ENCODE peak calls at places on chromosomes 7 and 10, in ten cellular contexts. G, D, L, O, U, Y, P, A, C and S are unnamed samples.

GRCh38 chr7:131943616-131944015 is 387.2 kb upstream of the PODXL start:
- DNase-seq in G (no peak), D (no peak), L (no peak), O (no peak), U (no peak), Y (no peak), P (no peak), A (no peak), C (no peak), S (no peak)

GRCh38 chr10:5406918-5407317 is 2.3 kb upstream of the TUBAL3 start:
- DNase-seq in G (no peak), D (no peak), L (no peak), O (no peak), U (no peak), Y (no peak), P (no peak), A (no peak), C (no peak), S (no peak)

GRCh38 chr10:90111671-90112070 is 410.3 kb downstream of the KIF20B start:
- DNase-seq in G (peak; percentile 28), D (no peak), L (no peak), O (no peak), U (no peak), Y (no peak), P (no peak), A (no peak), C (no peak), S (no peak)

GRCh38 chr7:72032934-72033333 is 379.2 kb downstream of the CALN1 start:
- DNase-seq in G (no peak), D (no peak), L (no peak), O (no peak), U (no peak), Y (no peak), P (no peak), A (no peak), C (no peak), S (no peak)

GRCh38 chr10:108204528-108205313 is 1040.2 kb upstream of the SORCS1 start:
- DNase-seq in G (peak; percentile 30), D (peak; percentile 67), L (no peak), O (no peak), U (no peak), Y (no peak), P (no peak), A (peak; percentile 78), C (no peak), S (no peak)

GRCh38 chr10:75448166-75448565 is 16.7 kb downstream of the LRMDA start:
- DNase-seq in G (no peak), D (no peak), L (no peak), O (no peak), U (no peak), Y (no peak), P (no peak), A (no peak), C (no peak), S (no peak)

GRCh38 chr10:43255644-43256431 is 11.0 kb downstream of the RASGEF1A start:
- DNase-seq in G (peak; percentile 15), D (peak; percentile 41), L (no peak), O (no peak), U (no peak), Y (no peak), P (no peak), A (peak; percentile 56), C (peak; percentile 62), S (no peak)

GRCh38 chr10:63467833-63468232 is 2.1 kb upstream of the JMJD1C start:
- DNase-seq in G (peak; percentile 29), D (no peak), L (peak; percentile 18), O (no peak), U (no peak), Y (no peak), P (no peak), A (peak; percentile 56), C (no peak), S (no peak)

GRCh38 chr7:151013356-151013727 is 11.0 kb downstream of the ATG9B start:
- DNase-seq in G (no peak), D (no peak), L (no peak), O (no peak), U (no peak), Y (no peak), P (no peak), A (no peak), C (peak; percentile 78), S (no peak)

GRCh38 chr10:132410779-132411532 is 14.0 kb downstream of the PWWP2B start:
- DNase-seq in G (no peak), D (no peak), L (no peak), O (no peak), U (no peak), Y (no peak), P (no peak), A (no peak), C (no peak), S (no peak)

GRCh38 chr10:132410056-132410778 is 13.2 kb downstream of the PWWP2B start:
- DNase-seq in G (no peak), D (no peak), L (no peak), O (no peak), U (no peak), Y (no peak), P (no peak), A (no peak), C (peak; percentile 78), S (no peak)

GRCh38 chr10:132413226-132414205 is 16.5 kb downstream of the PWWP2B start:
- DNase-seq in G (no peak), D (no peak), L (no peak), O (no peak), U (no peak), Y (no peak), P (no peak), A (no peak), C (peak; percentile 71), S (no peak)

GRCh38 chr10:132412316-132413192 is 15.6 kb downstream of the PWWP2B start:
- DNase-seq in G (no peak), D (no peak), L (no peak), O (no peak), U (no peak), Y (no peak), P (peak; percentile 90), A (no peak), C (peak; percentile 78), S (no peak)

DNA sequence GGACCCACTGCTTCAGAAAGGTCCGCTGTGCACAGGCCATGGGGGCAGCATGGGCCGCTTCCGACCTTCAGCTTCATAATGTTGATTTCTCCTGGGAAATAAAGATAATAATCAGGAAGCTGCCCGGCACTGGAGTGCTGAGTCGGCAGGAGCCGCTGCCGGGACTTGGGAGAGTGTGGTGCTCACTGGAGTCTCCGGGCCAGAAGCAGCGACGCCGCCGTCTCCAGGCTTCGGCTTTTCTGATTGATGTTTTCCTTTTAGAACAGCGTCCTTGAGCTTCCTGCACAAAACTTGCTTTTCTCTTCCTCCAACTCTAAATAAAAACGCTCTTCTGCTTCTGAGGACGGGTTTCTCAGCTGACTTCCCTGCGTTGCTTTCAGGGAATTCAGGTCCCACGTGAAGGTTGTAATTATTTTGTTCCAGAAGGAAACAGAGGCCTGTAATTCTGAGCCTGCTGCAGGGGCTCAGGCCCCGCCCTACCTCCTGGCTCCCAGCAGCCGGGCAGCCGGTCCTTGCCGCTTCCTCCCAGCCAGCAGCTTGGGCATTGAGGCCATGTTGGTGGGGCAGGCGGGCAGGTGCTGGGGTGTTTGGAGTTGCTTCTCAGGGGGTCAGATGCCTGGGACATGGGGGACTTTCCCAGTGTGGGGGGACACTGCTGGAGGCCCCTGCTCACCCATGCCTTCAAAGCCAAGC is 14.7 kb downstream of the PWWP2B start:
- DNase-seq in G (peak; percentile 35), D (peak; percentile 86), L (peak; percentile 35), O (no peak), U (no peak), Y (no peak), P (no peak), A (peak; percentile 63), C (peak; percentile 87), S (no peak)
- H3K4me3 ChIP-seq in G (no peak overlapping the region), D (no peak overlapping the region), L (no peak overlapping the region), O (no peak overlapping the region), U (no peak overlapping the region), Y (peak overlapping the region; percentile 43), P (no peak overlapping the region), A (no peak overlapping the region), C (no peak overlapping the region), S (peak overlapping the region; percentile 17)

DNA sequence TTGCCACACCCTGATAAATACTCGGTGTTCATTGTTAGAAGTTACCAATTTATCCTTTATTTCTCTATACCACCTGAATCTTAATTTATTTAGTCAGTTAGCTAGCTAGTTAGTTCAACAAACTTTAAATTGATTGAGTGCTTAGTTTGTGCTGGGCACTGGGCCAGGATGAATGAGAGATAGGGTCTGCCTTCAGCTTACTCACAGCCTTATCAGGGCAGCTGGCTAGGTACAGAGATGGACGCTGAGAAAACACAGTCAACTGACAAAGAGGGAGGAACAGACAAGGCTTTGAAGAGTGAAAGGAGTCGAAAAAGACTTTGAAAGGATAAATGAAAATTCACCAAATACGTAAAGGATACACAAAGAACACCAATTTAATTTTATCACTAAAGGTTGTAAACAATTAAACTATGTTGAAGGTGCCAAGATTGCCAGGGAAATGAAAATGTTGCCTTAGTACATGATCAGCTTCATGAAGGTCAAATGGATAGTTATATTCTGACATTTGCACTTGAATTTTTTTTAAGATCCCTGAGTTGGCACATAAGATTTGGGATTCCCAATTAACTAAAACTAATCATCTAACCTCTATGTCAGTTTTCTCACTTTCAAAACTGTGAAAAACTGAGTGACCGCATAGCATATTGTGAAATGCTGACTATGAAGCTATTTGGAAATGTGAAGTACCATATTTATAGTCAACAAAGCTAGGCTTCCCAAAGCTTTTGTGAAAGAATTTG is 2.1 kb downstream of the CAV2 start:
- DNase-seq in G (no peak), D (peak; percentile 35), L (no peak), O (no peak), U (no peak), Y (no peak), P (no peak), A (peak; percentile 31), C (no peak), S (no peak)
- H3K4me3 ChIP-seq in G (no peak overlapping the region), D (peak overlapping the region; percentile 79), L (peak overlapping the region; percentile 93), O (no peak overlapping the region), U (no peak overlapping the region), Y (peak overlapping the region; percentile 84), P (peak overlapping the region; percentile 78), A (peak overlapping the region; percentile 88), C (peak overlapping the region; percentile 39), S (no peak overlapping the region)

GRCh38 chr10:44316187-44316921 is 68.5 kb downstream of the CXCL12 start:
- DNase-seq in G (no peak), D (no peak), L (no peak), O (no peak), U (no peak), Y (no peak), P (no peak), A (peak; percentile 23), C (no peak), S (no peak)
- H3K4me3 ChIP-seq in G (no peak overlapping the region), D (no peak overlapping the region), L (no peak overlapping the region), O (no peak overlapping the region), U (no peak overlapping the region), Y (no peak overlapping the region), P (no peak overlapping the region), A (no peak overlapping the region), C (no peak overlapping the region), S (no peak overlapping the region)

GRCh38 chr7:5594616-5595544 is 171.2 kb upstream of the TNRC18 start:
- DNase-seq in G (peak; percentile 46), D (peak; percentile 62), L (peak; percentile 32), O (no peak), U (no peak), Y (no peak), P (peak; percentile 61), A (peak; percentile 66), C (no peak), S (no peak)
- H3K4me3 ChIP-seq in G (peak overlapping the region; percentile 86), D (peak overlapping the region; percentile 81), L (peak overlapping the region; percentile 93), O (no peak overlapping the region), U (peak overlapping the region; percentile 25), Y (peak overlapping the region; percentile 76), P (peak overlapping the region; percentile 70), A (peak overlapping the region; percentile 95), C (peak overlapping the region; percentile 55), S (peak overlapping the region; percentile 32)